ENCODE peak calls at places on chromosomes 13 and 19, in ten cellular contexts. F is PC-3; Q is ascending aorta; B is adipocyte; E is IMR-90; V is naive thymus-derived CD4-positive, alpha-beta T cell; X is aorta; A is CD8-positive, alpha-beta T cell; R is CD8-positive, alpha-beta memory T cell; U is psoas muscle. I is an unnamed sample. For H3K27me3, the result is how much of the 10 kb centered on the place peaks cover.

GRCh38 chr13:32267836-32268439 is 47.2 kb downstream of the ZAR1L start:
- DNase-seq in F (peak), X (no peak), U (no peak), E (no peak), R (peak), V (peak), A (peak), Q (no peak), B (no peak), I (no peak)

GRCh38 chr13:106593131-106593530 is 25.2 kb upstream of the ARGLU1 start:
- DNase-seq in E (no peak), U (no peak), F (no peak), A (no peak), Q (no peak), B (no peak), X (no peak), R (no peak), V (no peak), I (no peak)

GRCh38 chr19:40674291-40674690 is 16.2 kb downstream of the NUMBL start:
- DNase-seq in R (no peak), B (peak), A (no peak), E (no peak), X (no peak), Q (no peak), U (no peak), F (no peak), V (no peak), I (no peak)

GRCh38 chr13:97133955-97134354 is 88.2 kb upstream of the MBNL2 start:
- DNase-seq in U (no peak), R (no peak), Q (no peak), X (no peak), A (no peak), V (no peak), B (no peak), F (peak), E (no peak), I (no peak)

GRCh38 chr13:42656136-42656535 is 82.2 kb downstream of the TNFSF11 start:
- DNase-seq in E (no peak), V (no peak), R (no peak), Q (no peak), X (no peak), B (peak), A (no peak), F (no peak), U (no peak), I (no peak)

GRCh38 chr13:35818577-35819165 is 312.5 kb downstream of the DCLK1 start:
- DNase-seq in A (no peak), X (no peak), U (no peak), Q (no peak), E (peak), R (no peak), F (peak), V (no peak), B (peak), I (no peak)

GRCh38 chr13:77832339-77833100 is 86.1 kb downstream of the EDNRB start:
- DNase-seq in V (no peak), Q (no peak), A (no peak), R (no peak), X (no peak), U (no peak), E (peak), B (peak), F (no peak), I (no peak)

GRCh38 chr13:54657588-54657987 is 1629.0 kb downstream of the OLFM4 start:
- DNase-seq in E (no peak), B (no peak), U (no peak), V (no peak), Q (no peak), X (no peak), F (no peak), R (no peak), A (no peak), I (no peak)

GRCh38 chr19:33878912-33879810 is 82.5 kb downstream of the KCTD15 start:
- DNase-seq in R (no peak), F (no peak), U (no peak), E (no peak), Q (no peak), B (no peak), V (no peak), A (no peak), X (peak), I (no peak)

GRCh38 chr13:26604784-26605183 is 47.3 kb downstream of the WASF3 start:
- DNase-seq in V (no peak), B (peak), A (no peak), X (peak), E (no peak), U (peak), R (no peak), F (no peak), Q (no peak), I (no peak)

GRCh38 chr19:38705197-38706019 is 38.9 kb downstream of the CAPN12 start:
- DNase-seq in V (no peak), B (no peak), Q (no peak), F (no peak), A (no peak), R (no peak), X (no peak), E (no peak), U (no peak), I (no peak)

GRCh38 chr19:13817615-13818371 is 22.6 kb downstream of the ZSWIM4 start:
- DNase-seq in V (no peak), U (no peak), F (no peak), R (peak), B (no peak), Q (no peak), X (peak), A (peak), E (no peak), I (no peak)

GRCh38 chr13:44305845-44306244 is 67.8 kb upstream of the SERP2 start:
- DNase-seq in X (no peak), E (peak), U (no peak), R (no peak), A (no peak), V (no peak), Q (no peak), F (peak), B (no peak), I (peak)
- H3K4me3 ChIP-seq in X (no peak), E (no peak), U (no peak), R (no peak), A (no peak), V (no peak), Q (no peak), F (peak), B (no peak), I (no peak)

DNA sequence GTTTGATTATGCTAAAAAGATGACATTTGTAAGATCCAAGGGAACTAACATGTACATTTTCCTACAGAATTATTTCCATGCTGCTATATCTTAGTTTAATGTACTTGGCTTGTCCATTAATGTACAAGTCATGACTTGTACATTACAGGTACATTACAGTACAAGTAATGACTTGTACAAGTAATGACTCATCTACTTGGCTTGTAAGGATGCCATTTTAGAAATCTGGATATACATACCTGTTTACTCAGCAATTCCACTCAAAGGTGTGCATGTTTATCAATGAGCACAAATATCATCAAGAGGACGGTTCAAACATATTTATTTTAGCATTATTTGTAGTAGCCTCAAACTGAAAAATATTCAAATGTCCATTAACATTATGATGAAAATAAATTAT is 87.0 kb upstream of the TRPC4 start:
- DNase-seq in R (no peak), V (no peak), U (no peak), A (no peak), E (no peak), B (no peak), F (peak), Q (no peak), X (no peak), I (no peak)
- H3K27me3 ChIP-seq in R (under half), V (under half), U (under half), A (under half), E (under half), B (under half), F (under half), Q (under half), X (under half), I (under half)

GRCh38 chr13:104163866-104164630 is 1097.8 kb upstream of the SLC10A2 start:
- DNase-seq in U (no peak), Q (no peak), V (no peak), E (no peak), A (no peak), X (no peak), R (no peak), B (no peak), F (no peak), I (no peak)
- H3K4me3 ChIP-seq in U (no peak), Q (no peak), V (no peak), E (no peak), A (no peak), X (no peak), R (no peak), B (no peak), F (no peak), I (no peak)

GRCh38 chr13:112063807-112064206 is 3.1 kb upstream of the SOX1 start:
- DNase-seq in Q (no peak), E (no peak), F (no peak), B (no peak), V (no peak), A (no peak), X (no peak), U (no peak), R (no peak), I (no peak)
- H3K27me3 ChIP-seq in Q (under half), E (half or more), F (under half), B (half or more), V (under half), A (under half), X (under half), U (under half), R (under half), I (under half)

DNA sequence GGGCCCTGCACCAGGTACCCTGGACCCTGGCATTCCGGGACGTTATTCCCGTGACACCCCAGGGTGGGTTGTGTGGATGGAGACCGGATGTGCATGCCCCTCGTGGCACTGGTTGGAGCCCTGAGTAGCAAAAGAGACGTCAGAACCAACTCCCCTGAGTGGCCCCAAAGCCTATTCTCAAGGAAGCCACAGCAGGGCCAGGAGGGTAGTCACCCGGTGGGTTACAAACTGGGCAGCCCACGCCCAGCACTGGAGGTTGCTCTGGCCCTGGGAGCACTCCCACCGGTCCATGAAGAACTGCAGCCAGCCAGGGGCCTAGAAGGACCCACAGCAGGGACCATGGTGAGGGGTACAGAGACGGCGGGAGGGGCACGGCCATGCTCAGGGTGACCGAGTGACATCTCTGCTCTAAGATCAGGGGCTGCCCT is 7.5 kb downstream of the KLF16 start:
- DNase-seq in X (no peak), E (peak), A (peak), R (no peak), V (peak), Q (no peak), U (no peak), B (peak), F (no peak), I (no peak)
- H3K4me3 ChIP-seq in X (no peak), E (peak), A (peak), R (peak), V (peak), Q (peak), U (peak), B (peak), F (no peak), I (no peak)

DNA sequence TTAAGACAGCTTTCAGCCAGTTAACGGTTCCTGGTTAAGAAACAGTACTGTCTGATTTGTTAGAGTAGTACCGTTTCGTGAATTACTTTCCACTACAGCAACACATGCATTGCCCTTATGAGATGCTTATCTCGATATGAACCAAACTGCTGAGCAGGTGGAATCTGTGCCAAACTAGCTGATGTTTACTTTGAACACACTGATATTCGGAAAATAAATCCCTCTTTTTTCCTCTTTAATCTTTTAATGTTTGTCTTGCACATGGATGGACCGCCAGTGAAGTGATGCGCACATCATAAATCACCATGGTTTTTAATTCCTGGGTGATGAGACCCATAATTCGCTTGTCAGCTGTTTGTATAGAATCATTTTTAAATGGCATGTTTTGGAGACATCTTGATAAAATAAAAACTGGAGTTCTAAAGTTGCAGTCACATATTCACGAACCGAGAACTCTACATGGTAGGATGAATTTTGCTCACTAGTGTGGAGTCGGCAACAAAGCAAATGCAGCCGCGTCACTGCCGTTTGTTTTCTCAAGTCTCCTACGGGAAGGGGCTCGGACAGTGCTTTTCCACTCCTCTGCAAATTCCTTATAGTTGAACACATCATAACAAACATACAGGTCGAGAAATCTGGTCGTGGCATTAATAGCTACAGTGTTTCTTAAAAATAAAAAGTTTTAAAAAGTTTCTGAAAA is 1.1 kb downstream of the GJA3 start:
- DNase-seq in R (no peak), U (no peak), B (peak), Q (no peak), A (no peak), E (peak), X (no peak), V (no peak), F (peak), I (no peak)
- H3K27me3 ChIP-seq in R (under half), U (under half), B (under half), Q (under half), A (under half), E (under half), X (under half), V (under half), F (under half), I (under half)

DNA sequence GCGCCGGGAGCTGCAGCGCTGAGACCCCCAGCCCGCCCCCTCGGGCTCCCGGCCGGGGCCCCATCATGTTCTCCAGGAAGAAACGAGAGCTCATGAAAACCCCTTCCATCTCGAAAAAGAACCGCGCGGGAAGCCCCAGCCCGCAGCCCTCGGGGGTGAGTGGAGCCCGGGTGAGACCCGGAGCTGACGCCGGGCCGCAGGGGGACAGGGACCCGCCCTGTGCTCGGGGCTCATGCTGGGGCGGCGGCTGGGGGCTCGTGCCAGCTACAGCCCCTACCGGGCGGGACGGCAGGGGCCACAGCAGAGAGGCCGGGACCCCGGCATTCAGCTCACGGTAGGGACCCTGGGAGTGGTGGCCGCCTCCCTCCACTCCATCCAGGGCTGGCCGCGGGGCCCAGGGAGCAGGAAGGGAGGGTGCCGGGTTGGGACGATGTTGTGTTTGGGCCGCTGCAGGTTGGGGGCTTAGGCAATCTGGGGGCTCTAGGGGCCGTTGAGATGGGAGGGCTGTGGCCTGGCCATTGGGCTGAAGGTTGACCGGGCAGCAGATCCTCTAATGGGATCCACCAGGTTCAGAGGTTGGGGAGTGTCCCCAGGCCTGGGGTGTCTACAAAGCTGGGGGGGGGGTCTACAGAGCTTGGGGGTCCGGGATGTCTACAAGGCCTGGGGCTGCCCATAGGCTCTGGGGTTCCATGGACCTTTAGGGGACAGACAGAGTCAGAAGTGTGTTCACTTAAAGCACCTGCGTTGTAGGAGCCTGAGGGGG is 555 bp downstream of the ARHGAP45 start:
- DNase-seq in F (no peak), U (peak), X (peak), Q (no peak), R (peak), V (peak), A (no peak), E (no peak), B (no peak), I (no peak)
- H3K4me3 ChIP-seq in F (peak), U (peak), X (no peak), Q (peak), R (peak), V (peak), A (peak), E (peak), B (no peak), I (no peak)

DNA sequence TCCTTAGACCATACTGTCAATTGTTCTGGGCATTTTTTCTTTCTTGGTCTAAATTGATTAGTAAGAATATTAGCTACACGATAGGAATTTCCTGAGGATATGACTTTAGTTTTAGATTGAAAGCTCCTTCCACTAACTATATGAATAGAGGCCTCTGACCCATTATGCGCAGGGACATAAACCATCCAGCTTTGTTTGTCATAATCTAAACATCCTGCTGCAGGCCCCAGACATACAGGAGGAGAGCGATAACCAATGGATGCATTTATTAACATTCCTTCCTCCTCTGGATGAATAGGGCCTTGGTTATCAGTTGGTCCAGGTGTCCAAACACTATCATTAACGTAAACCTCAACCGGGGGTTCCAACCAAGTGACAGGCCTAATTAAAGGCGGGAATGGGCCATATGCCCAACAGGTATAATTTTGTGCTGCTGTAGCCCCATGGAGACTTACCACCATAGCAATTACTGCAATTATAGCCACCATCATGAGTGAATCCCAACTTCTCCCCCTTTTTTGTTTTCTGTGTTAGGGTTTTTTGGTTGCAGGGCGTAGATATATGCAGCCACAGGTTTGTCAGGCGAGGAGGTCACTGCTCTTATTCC is 32.6 kb downstream of the CLEC4M start:
- DNase-seq in E (peak), X (no peak), F (peak), R (no peak), B (no peak), Q (no peak), A (no peak), V (no peak), U (no peak), I (no peak)
- H3K27me3 ChIP-seq in E (under half), X (under half), F (under half), R (under half), B (under half), Q (under half), A (under half), V (under half), U (under half), I (half or more)